ENCODE peak calls at places on chromosomes 3 and 15, in nine cellular contexts. F, U, Q, J, Z, P, B, X and T are unnamed samples.

GRCh38 chr15:43370975-43371974 is at the start of the genes TUBGCP4 and ZSCAN29:
- DNase-seq in F (peak; percentile 78), U (peak; percentile 70), Q (peak; percentile 87), J (peak; percentile 95), Z (peak; percentile 93), P (peak; percentile 76), B (peak; percentile 86), X (peak; percentile 69), T (no peak)

GRCh38 chr3:127135241-127136023 is 57.5 kb upstream of the PRR23E start:
- DNase-seq in F (peak; percentile 24), U (peak; percentile 8), Q (no peak), J (no peak), Z (peak; percentile 51), P (no peak), B (no peak), X (peak; percentile 22), T (no peak)

GRCh38 chr3:23495507-23495906 is 292.4 kb downstream of the UBE2E2 start:
- DNase-seq in F (peak; percentile 64), U (peak; percentile 81), Q (no peak), J (no peak), Z (no peak), P (no peak), B (no peak), X (peak; percentile 17), T (no peak)

GRCh38 chr3:128083396-128083795 is 31.2 kb downstream of the SEC61A1 start:
- DNase-seq in F (no peak), U (no peak), Q (no peak), J (no peak), Z (no peak), P (no peak), B (no peak), X (no peak), T (no peak)

GRCh38 chr3:186361246-186361611 is 805 bp downstream of the DGKG start:
- DNase-seq in F (no peak), U (no peak), Q (no peak), J (no peak), Z (peak; percentile 5), P (no peak), B (no peak), X (no peak), T (no peak)

GRCh38 chr3:146189519-146190173 is 28.7 kb upstream of the PLOD2 start:
- DNase-seq in F (peak; percentile 80), U (peak; percentile 69), Q (no peak), J (peak; percentile 56), Z (peak; percentile 79), P (peak; percentile 72), B (no peak), X (peak; percentile 79), T (no peak)

GRCh38 chr3:100226712-100227429 is 33.9 kb upstream of the TBC1D23 start:
- DNase-seq in F (peak; percentile 79), U (peak; percentile 19), Q (no peak), J (no peak), Z (peak; percentile 71), P (no peak), B (no peak), X (peak; percentile 76), T (no peak)

GRCh38 chr3:147385059-147386012 is 21.0 kb downstream of the ZIC4 start:
- DNase-seq in F (no peak), U (no peak), Q (no peak), J (no peak), Z (no peak), P (no peak), B (no peak), X (no peak), T (no peak)

GRCh38 chr15:82642656-82643055 is 4.5 kb downstream of the CPEB1 start:
- DNase-seq in F (no peak), U (no peak), Q (no peak), J (no peak), Z (no peak), P (no peak), B (no peak), X (no peak), T (no peak)

GRCh38 chr3:8885806-8886205 is 77.5 kb downstream of the RAD18 start:
- DNase-seq in F (no peak), U (no peak), Q (no peak), J (no peak), Z (no peak), P (no peak), B (no peak), X (no peak), T (no peak)

GRCh38 chr3:187719628-187720336 is 17.4 kb upstream of the RTP2 start:
- DNase-seq in F (no peak), U (no peak), Q (no peak), J (no peak), Z (no peak), P (no peak), B (no peak), X (no peak), T (no peak)

GRCh38 chr15:87045741-87046140 is 966.1 kb downstream of the AGBL1 start:
- DNase-seq in F (peak; percentile 1), U (peak; percentile 75), Q (no peak), J (no peak), Z (peak; percentile 87), P (no peak), B (no peak), X (no peak), T (no peak)

GRCh38 chr3:152084441-152084840 is 184.3 kb upstream of the MBNL1 start:
- DNase-seq in F (no peak), U (no peak), Q (no peak), J (no peak), Z (no peak), P (no peak), B (no peak), X (no peak), T (no peak)

GRCh38 chr3:3799173-3800075 is at the start of gene LRRN1:
- DNase-seq in F (no peak), U (peak; percentile 14), Q (peak; percentile 67), J (no peak), Z (peak; percentile 91), P (no peak), B (no peak), X (no peak), T (no peak)

GRCh38 chr3:182258538-182259177 is 534.6 kb upstream of the ATP11B start:
- DNase-seq in F (peak; percentile 40), U (peak; percentile 67), Q (no peak), J (peak; percentile 65), Z (peak; percentile 54), P (peak; percentile 54), B (no peak), X (peak; percentile 45), T (peak; percentile 5)

GRCh38 chr15:41774062-41774872 is at the start of gene MAPKBP1:
- DNase-seq in F (peak; percentile 98), U (peak; percentile 99), Q (peak; percentile 99), J (peak; percentile 98), Z (peak; percentile 99), P (peak; percentile 95), B (peak; percentile 97), X (peak; percentile 99), T (peak; percentile 96)

GRCh38 chr15:41773332-41773728 is 954 bp upstream of the MAPKBP1 start:
- DNase-seq in F (no peak), U (peak; percentile 20), Q (no peak), J (peak; percentile 22), Z (no peak), P (no peak), B (no peak), X (no peak), T (no peak)

GRCh38 chr15:41773729-41774061 is 589 bp upstream of the MAPKBP1 start:
- DNase-seq in F (no peak), U (no peak), Q (no peak), J (no peak), Z (no peak), P (no peak), B (no peak), X (no peak), T (no peak)

GRCh38 chr15:41774873-41775417 is 661 bp downstream of the MAPKBP1 start:
- DNase-seq in F (no peak), U (peak; percentile 36), Q (no peak), J (peak; percentile 39), Z (no peak), P (no peak), B (no peak), X (no peak), T (no peak)

DNA sequence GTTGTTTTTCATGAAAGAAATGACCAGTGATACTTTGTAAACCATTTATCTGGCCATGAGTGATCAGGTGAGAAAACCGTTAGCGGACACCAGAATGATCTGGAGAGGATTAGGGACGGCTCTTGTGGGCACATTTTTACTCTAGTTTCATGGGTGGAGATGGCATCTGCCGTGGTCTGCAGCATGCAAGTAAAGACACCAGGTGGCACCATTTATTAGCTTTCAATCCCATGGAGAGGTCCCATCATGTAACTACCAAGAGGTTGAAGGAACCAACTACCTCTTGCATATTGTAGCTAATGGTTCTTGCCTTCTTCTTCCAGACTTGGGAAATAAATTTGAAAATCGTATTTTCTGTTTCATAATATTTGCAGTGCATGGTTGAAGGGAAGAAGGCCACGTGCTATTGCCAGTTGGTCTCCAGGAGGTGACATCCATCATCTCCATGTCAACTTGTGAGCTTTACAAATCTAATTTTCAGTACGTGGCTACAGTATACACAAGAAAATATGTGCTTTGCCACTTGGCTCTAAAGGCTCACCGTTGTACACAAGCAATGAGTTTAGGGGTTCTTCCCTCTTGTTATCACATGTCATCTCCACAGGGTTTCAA is 1.5 kb upstream of the MAPKBP1 start:
- DNase-seq in F (peak; percentile 83), U (peak; percentile 82), Q (no peak), J (peak; percentile 82), Z (peak; percentile 86), P (peak; percentile 71), B (peak; percentile 55), X (peak; percentile 84), T (peak; percentile 36)
- H3K4me3 ChIP-seq in F (no peak overlapping the region), U (no peak overlapping the region), Q (no peak overlapping the region), J (peak overlapping the region; percentile 78), Z (no peak overlapping the region), P (no peak overlapping the region), B (no peak overlapping the region), X (no peak overlapping the region), T (no peak overlapping the region)

GRCh38 chr3:9947025-9947995 is 4.9 kb downstream of the PRRT3 start:
- DNase-seq in F (peak; percentile 74), U (peak; percentile 86), Q (peak; percentile 81), J (no peak), Z (peak; percentile 88), P (peak; percentile 89), B (peak; percentile 80), X (peak; percentile 60), T (no peak)
- H3K4me3 ChIP-seq in F (peak overlapping the region; percentile 61), U (peak overlapping the region; percentile 75), Q (peak overlapping the region; percentile 10), J (no peak overlapping the region), Z (peak overlapping the region; percentile 1), P (peak overlapping the region; percentile 80), B (peak overlapping the region; percentile 60), X (peak overlapping the region; percentile 70), T (peak overlapping the region; percentile 52)

GRCh38 chr3:79767953-79768282 is at the start of gene ROBO1:
- DNase-seq in F (no peak), U (no peak), Q (no peak), J (no peak), Z (peak; percentile 30), P (peak; percentile 10), B (no peak), X (peak; percentile 71), T (no peak)
- H3K4me3 ChIP-seq in F (peak within 1 kb of the TSS; percentile 9), U (no peak within 1 kb of the TSS), Q (peak within 1 kb of the TSS; percentile 4), J (no peak within 1 kb of the TSS), Z (no peak within 1 kb of the TSS), P (peak within 1 kb of the TSS; percentile 33), B (no peak within 1 kb of the TSS), X (peak within 1 kb of the TSS; percentile 62), T (peak within 1 kb of the TSS; percentile 32)

GRCh38 chr15:69562564-69562963 is 109.9 kb downstream of the RPLP1 start:
- DNase-seq in F (no peak), U (no peak), Q (no peak), J (no peak), Z (no peak), P (no peak), B (peak; percentile 45), X (no peak), T (no peak)
- H3K4me3 ChIP-seq in F (no peak overlapping the region), U (no peak overlapping the region), Q (no peak overlapping the region), J (no peak overlapping the region), Z (no peak overlapping the region), P (no peak overlapping the region), B (no peak overlapping the region), X (no peak overlapping the region), T (no peak overlapping the region)

GRCh38 chr3:65548848-65549625 is 489.7 kb downstream of the MAGI1 start:
- DNase-seq in F (no peak), U (peak; percentile 4), Q (peak; percentile 45), J (no peak), Z (peak; percentile 64), P (no peak), B (no peak), X (no peak), T (no peak)
- H3K4me3 ChIP-seq in F (peak overlapping the region; percentile 35), U (peak overlapping the region; percentile 26), Q (peak overlapping the region; percentile 46), J (no peak overlapping the region), Z (peak overlapping the region; percentile 47), P (no peak overlapping the region), B (no peak overlapping the region), X (peak overlapping the region; percentile 55), T (peak overlapping the region; percentile 53)